ENCODE peak calls at places on chromosomes 3 and 15, in four cellular contexts. One of them, this sample, is unnamed.

GRCh38 chr15:25762015-25762662 is 101.0 kb downstream of the ATP10A start:
- DNase-seq in GM12878: no peak
- DNase-seq in H1: no peak
- DNase-seq in K562: no peak
- DNase-seq in this sample: no peak

GRCh38 chr3:194148383-194148782 is 12.4 kb downstream of the HES1 start:
- DNase-seq in GM12878: no peak
- DNase-seq in H1: no peak
- DNase-seq in K562: no peak
- DNase-seq in this sample: no peak

GRCh38 chr3:3196148-3196861 is 16.8 kb upstream of the CRBN start:
- DNase-seq in K562: peak
- DNase-seq in H1: no peak
- DNase-seq in GM12878: no peak
- DNase-seq in this sample: peak

GRCh38 chr15:53918180-53919079 is 59.8 kb upstream of the UNC13C start:
- DNase-seq in H1: no peak
- DNase-seq in GM12878: no peak
- DNase-seq in K562: no peak
- DNase-seq in this sample: no peak

GRCh38 chr3:72375237-72376154 is 472.7 kb downstream of the SHQ1 start:
- DNase-seq in GM12878: no peak
- DNase-seq in K562: no peak
- DNase-seq in H1: no peak
- DNase-seq in this sample: no peak

GRCh38 chr3:134357914-134358811 is 16.1 kb downstream of the AMOTL2 start:
- DNase-seq in GM12878: no peak
- DNase-seq in K562: peak
- DNase-seq in H1: peak
- DNase-seq in this sample: peak

GRCh38 chr3:65436580-65436979 is 602.1 kb downstream of the MAGI1 start:
- DNase-seq in GM12878: no peak
- DNase-seq in H1: no peak
- DNase-seq in K562: no peak
- DNase-seq in this sample: no peak

GRCh38 chr3:130700541-130700940 is 46.1 kb downstream of the PIK3R4 start:
- DNase-seq in GM12878: no peak
- DNase-seq in H1: no peak
- DNase-seq in K562: no peak
- DNase-seq in this sample: no peak

GRCh38 chr3:129758921-129759320 is 134.6 kb downstream of the TMCC1 start:
- DNase-seq in H1: no peak
- DNase-seq in K562: no peak
- DNase-seq in GM12878: no peak
- DNase-seq in this sample: no peak

GRCh38 chr3:16181361-16181760 is 6.9 kb downstream of the GALNT15 start:
- DNase-seq in K562: no peak
- DNase-seq in GM12878: no peak
- DNase-seq in H1: no peak
- DNase-seq in this sample: no peak

GRCh38 chr3:62109534-62109933 is 263.8 kb downstream of the FEZF2 start:
- DNase-seq in K562: no peak
- DNase-seq in H1: no peak
- DNase-seq in GM12878: no peak
- DNase-seq in this sample: no peak

GRCh38 chr3:153289334-153289808 is 127.3 kb downstream of the RAP2B start:
- DNase-seq in H1: no peak
- DNase-seq in K562: peak
- DNase-seq in GM12878: no peak
- DNase-seq in this sample: no peak

GRCh38 chr3:63015614-63016016 is 140.4 kb upstream of the CADPS start:
- DNase-seq in K562: no peak
- DNase-seq in H1: peak
- DNase-seq in GM12878: no peak
- DNase-seq in this sample: no peak

GRCh38 chr15:74781673-74782595 is at the start of gene CSK:
- DNase-seq in GM12878: no peak
- DNase-seq in K562: peak
- DNase-seq in H1: no peak
- DNase-seq in this sample: no peak

GRCh38 chr3:74124716-74125115 is 489.7 kb downstream of the CNTN3 start:
- DNase-seq in K562: no peak
- DNase-seq in GM12878: no peak
- DNase-seq in H1: no peak
- DNase-seq in this sample: no peak

GRCh38 chr15:88799341-88799740 is 3.9 kb upstream of the ACAN start:
- DNase-seq in H1: no peak
- DNase-seq in K562: no peak
- DNase-seq in GM12878: no peak
- DNase-seq in this sample: no peak

GRCh38 chr3:1908651-1909445 is 189.8 kb upstream of the CNTN4 start:
- DNase-seq in K562: no peak
- DNase-seq in GM12878: no peak
- DNase-seq in H1: no peak
- DNase-seq in this sample: no peak

GRCh38 chr3:181855825-181856224 is 144.1 kb downstream of the SOX2 start:
- DNase-seq in H1: no peak
- DNase-seq in GM12878: no peak
- DNase-seq in K562: no peak
- DNase-seq in this sample: no peak

GRCh38 chr3:171281256-171281655 is 178.9 kb downstream of the TNIK start:
- DNase-seq in GM12878: no peak
- DNase-seq in K562: no peak
- DNase-seq in H1: no peak
- DNase-seq in this sample: no peak

GRCh38 chr3:114899186-114899931 is 247.7 kb downstream of the ZBTB20 start:
- DNase-seq in H1: no peak
- DNase-seq in K562: no peak
- DNase-seq in GM12878: no peak
- DNase-seq in this sample: no peak

GRCh38 chr15:51837784-51838183 is 8.3 kb downstream of the TMOD3 start:
- DNase-seq in GM12878: peak
- DNase-seq in H1: no peak
- DNase-seq in K562: no peak
- DNase-seq in this sample: no peak

GRCh38 chr15:47673343-47673761 is 44.0 kb upstream of the SEMA6D start:
- DNase-seq in K562: no peak
- DNase-seq in GM12878: no peak
- DNase-seq in H1: no peak
- DNase-seq in this sample: no peak

GRCh38 chr3:150106752-150107428 is 136.2 kb upstream of the PFN2 start:
- DNase-seq in H1: peak
- DNase-seq in K562: no peak
- DNase-seq in GM12878: no peak
- DNase-seq in this sample: no peak

GRCh38 chr3:127699098-127699945 is 26.6 kb downstream of the ABTB1 start:
- DNase-seq in H1: no peak
- DNase-seq in GM12878: no peak
- DNase-seq in K562: no peak
- DNase-seq in this sample: no peak

GRCh38 chr15:61146643-61147230 is 82.4 kb downstream of the RORA start:
- DNase-seq in GM12878: no peak
- DNase-seq in H1: no peak
- DNase-seq in K562: no peak
- DNase-seq in this sample: no peak

GRCh38 chr3:24192469-24193056 is 247.5 kb downstream of the NR1D2 start:
- DNase-seq in GM12878: no peak
- DNase-seq in H1: no peak
- DNase-seq in K562: no peak
- DNase-seq in this sample: no peak

GRCh38 chr3:57787867-57788623 is 31.9 kb downstream of the SLMAP start:
- DNase-seq in K562: peak
- DNase-seq in H1: no peak
- DNase-seq in GM12878: peak
- DNase-seq in this sample: no peak

GRCh38 chr3:29478671-29479070 is 197.8 kb downstream of the RBMS3 start:
- DNase-seq in K562: no peak
- DNase-seq in H1: no peak
- DNase-seq in GM12878: no peak
- DNase-seq in this sample: no peak

GRCh38 chr3:51943451-51944391 is 1.6 kb downstream of the PARP3 start:
- DNase-seq in H1: no peak
- DNase-seq in K562: no peak
- DNase-seq in GM12878: no peak
- DNase-seq in this sample: no peak

GRCh38 chr3:50373865-50374188 is 14.5 kb upstream of the TMEM115 start:
- DNase-seq in K562: no peak
- DNase-seq in H1: no peak
- DNase-seq in GM12878: no peak
- DNase-seq in this sample: no peak

GRCh38 chr3:50321146-50321843 is 1.2 kb downstream of the HYAL2 start:
- DNase-seq in K562: peak
- DNase-seq in GM12878: peak
- DNase-seq in H1: peak
- DNase-seq in this sample: peak

GRCh38 chr3:36866358-36866757 is 78.5 kb downstream of the TRANK1 start:
- DNase-seq in H1: no peak
- DNase-seq in K562: no peak
- DNase-seq in GM12878: no peak
- DNase-seq in this sample: no peak

GRCh38 chr15:66014022-66014421 is 144.7 kb downstream of the RAB11A start:
- DNase-seq in H1: no peak
- DNase-seq in GM12878: no peak
- DNase-seq in K562: no peak
- DNase-seq in this sample: no peak

GRCh38 chr15:66766282-66767228 is 64.5 kb downstream of the SMAD6 start:
- DNase-seq in K562: no peak
- DNase-seq in H1: no peak
- DNase-seq in GM12878: no peak
- DNase-seq in this sample: no peak

GRCh38 chr15:63601026-63601726 is 4.0 kb downstream of the FBXL22 start:
- DNase-seq in GM12878: no peak
- DNase-seq in K562: no peak
- DNase-seq in H1: no peak
- DNase-seq in this sample: no peak
- TF ChIP-seq EGR1 in GM12878: no peak
- TF ChIP-seq EGR1 in K562: no peak
- TF ChIP-seq EGR1 in H1: no peak
- TF ChIP-seq EGR1 in this sample: peak

DNA sequence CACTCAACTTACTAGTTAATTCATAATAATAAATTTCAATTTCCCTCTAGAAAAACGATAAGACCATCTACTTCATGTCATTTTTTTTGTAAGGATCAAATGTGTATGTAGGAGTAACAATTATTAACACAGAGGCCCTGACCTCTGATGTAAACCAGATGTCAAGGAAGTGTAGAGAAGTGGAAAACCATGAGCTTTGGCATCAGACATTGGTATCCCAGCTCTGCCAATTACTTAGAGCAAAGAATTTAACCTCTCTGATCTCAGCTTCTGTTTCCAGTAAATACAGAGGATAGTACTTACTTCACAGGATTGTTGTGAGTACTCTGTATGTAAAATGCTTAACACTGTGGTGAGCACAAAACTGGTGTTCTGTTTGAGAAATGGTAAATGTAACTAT is 17.5 kb downstream of the AQR start:
- DNase-seq in H1: no peak
- DNase-seq in K562: no peak
- DNase-seq in GM12878: no peak
- DNase-seq in this sample: no peak
- TF ChIP-seq RAD21 in H1: no peak
- TF ChIP-seq RAD21 in K562: no peak
- TF ChIP-seq RAD21 in GM12878: no peak
- TF ChIP-seq RAD21 in this sample: no peak

GRCh38 chr15:38740206-38740605 is 175.6 kb upstream of the RASGRP1 start:
- DNase-seq in H1: no peak
- DNase-seq in K562: no peak
- DNase-seq in GM12878: no peak
- DNase-seq in this sample: no peak

DNA sequence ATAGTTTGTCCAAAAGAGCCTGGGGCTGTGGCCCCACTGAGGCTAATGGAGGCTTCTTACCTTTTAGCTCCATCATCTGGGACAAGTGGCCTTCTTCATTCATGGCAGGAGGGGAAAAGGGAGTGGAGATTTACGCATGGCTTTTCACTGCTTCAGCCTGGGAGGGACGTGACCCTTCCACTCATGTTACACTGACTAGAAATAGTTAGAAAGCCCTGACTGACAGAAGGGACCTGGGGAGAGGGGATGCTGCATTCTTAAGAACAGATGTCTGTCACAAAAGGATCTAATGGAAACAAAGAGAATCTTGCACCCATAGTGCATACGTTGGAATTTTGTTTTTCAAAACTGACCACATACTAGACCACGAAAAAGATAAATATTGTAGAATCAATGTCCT is 172.1 kb upstream of the RASGRP1 start:
- DNase-seq in H1: no peak
- DNase-seq in GM12878: no peak
- DNase-seq in K562: no peak
- DNase-seq in this sample: no peak
- TF ChIP-seq EGR1 in H1: no peak
- TF ChIP-seq EGR1 in GM12878: no peak
- TF ChIP-seq EGR1 in K562: no peak
- TF ChIP-seq EGR1 in this sample: no peak

GRCh38 chr3:98556164-98557130 is 24.7 kb downstream of the GPR15 start:
- DNase-seq in GM12878: peak
- DNase-seq in H1: no peak
- DNase-seq in K562: no peak
- DNase-seq in this sample: peak

GRCh38 chr3:98554580-98554979 is 22.8 kb downstream of the GPR15 start:
- DNase-seq in H1: no peak
- DNase-seq in K562: no peak
- DNase-seq in GM12878: no peak
- DNase-seq in this sample: no peak

GRCh38 chr3:98558100-98558499 is 26.3 kb downstream of the GPR15 start:
- DNase-seq in H1: no peak
- DNase-seq in GM12878: no peak
- DNase-seq in K562: no peak
- DNase-seq in this sample: no peak

GRCh38 chr3:98555025-98555379 is 23.2 kb downstream of the GPR15 start:
- DNase-seq in K562: no peak
- DNase-seq in H1: no peak
- DNase-seq in GM12878: no peak
- DNase-seq in this sample: peak

GRCh38 chr3:98557324-98558010 is 25.7 kb downstream of the GPR15 start:
- DNase-seq in GM12878: peak
- DNase-seq in K562: no peak
- DNase-seq in H1: no peak
- DNase-seq in this sample: no peak
- TF ChIP-seq RAD21 in GM12878: peak
- TF ChIP-seq RAD21 in K562: no peak
- TF ChIP-seq RAD21 in H1: no peak
- TF ChIP-seq RAD21 in this sample: no peak

GRCh38 chr15:59268980-59269472 is 62.4 kb downstream of the LDHAL6B start:
- DNase-seq in GM12878: no peak
- DNase-seq in H1: no peak
- DNase-seq in K562: no peak
- DNase-seq in this sample: no peak

GRCh38 chr15:59266015-59266414 is 59.4 kb downstream of the LDHAL6B start:
- DNase-seq in K562: no peak
- DNase-seq in H1: no peak
- DNase-seq in GM12878: no peak
- DNase-seq in this sample: no peak

GRCh38 chr15:59273266-59273665 is 66.6 kb downstream of the LDHAL6B start:
- DNase-seq in GM12878: no peak
- DNase-seq in K562: no peak
- DNase-seq in H1: no peak
- DNase-seq in this sample: peak

GRCh38 chr15:59271595-59272201 is 65.1 kb downstream of the LDHAL6B start:
- DNase-seq in GM12878: no peak
- DNase-seq in H1: no peak
- DNase-seq in K562: no peak
- DNase-seq in this sample: no peak

GRCh38 chr15:59268199-59268979 is 61.7 kb downstream of the LDHAL6B start:
- DNase-seq in H1: no peak
- DNase-seq in GM12878: no peak
- DNase-seq in K562: no peak
- DNase-seq in this sample: no peak
- TF ChIP-seq EGR1 in H1: no peak
- TF ChIP-seq EGR1 in GM12878: no peak
- TF ChIP-seq EGR1 in K562: no peak
- TF ChIP-seq EGR1 in this sample: no peak